ENCODE peak calls at places on chromosomes 16 and 17, in seven cellular contexts. F is HEK293T, T is HT1080, D is fibroblast of mammary gland, H is T-helper 1 cell, K is cardiac fibroblast, R is BJ. U is an unnamed sample.

GRCh38 chr16:86718118-86718517 is 139.8 kb downstream of the FOXL1 start:
- DNase-seq in F (no peak), T (no peak), D (no peak), H (no peak), K (peak; percentile 48), R (no peak), U (peak; percentile 18)

GRCh38 chr17:75571197-75571884 is 16.3 kb upstream of the MYO15B start:
- DNase-seq in F (no peak), T (peak; percentile 46), D (no peak), H (no peak), K (peak; percentile 23), R (no peak), U (no peak)

GRCh38 chr16:4214215-4214621 is 27.7 kb downstream of the SRL start:
- DNase-seq in F (no peak), T (peak; percentile 76), D (peak; percentile 94), H (no peak), K (peak; percentile 95), R (peak; percentile 62), U (no peak)

GRCh38 chr17:78748048-78748729 is 33.9 kb downstream of the CYTH1 start:
- DNase-seq in F (no peak), T (peak; percentile 21), D (peak; percentile 39), H (no peak), K (no peak), R (no peak), U (peak; percentile 78)

GRCh38 chr17:3852561-3852960 is 6.5 kb upstream of the NCBP3 start:
- DNase-seq in F (no peak), T (no peak), D (no peak), H (no peak), K (peak; percentile 14), R (no peak), U (no peak)

GRCh38 chr17:64323774-64324173 is 60.7 kb upstream of the TEX2 start:
- DNase-seq in F (no peak), T (no peak), D (no peak), H (no peak), K (no peak), R (no peak), U (no peak)

GRCh38 chr16:67945392-67945933 is 1.5 kb upstream of the LCAT start:
- DNase-seq in F (no peak), T (no peak), D (peak; percentile 81), H (no peak), K (peak; percentile 77), R (no peak), U (no peak)

GRCh38 chr17:36691606-36692005 is 90.2 kb downstream of the MRM1 start:
- DNase-seq in F (no peak), T (no peak), D (no peak), H (no peak), K (no peak), R (no peak), U (no peak)

GRCh38 chr17:63944736-63945499 is 12.8 kb upstream of the CD79B start:
- DNase-seq in F (no peak), T (no peak), D (no peak), H (no peak), K (no peak), R (no peak), U (no peak)

U was measured in activated CD4-positive, alpha-beta memory T cell treated with anti-CD3 and anti-CD28 coated beads for 36 hours.